ENCODE peak calls at places on chromosomes 4 and X, in six cellular contexts. One of them, this sample, is unnamed.

GRCh38 chrX:10813761-10814160 is 193.4 kb upstream of the MID1 start:
- DNase-seq in H1: no peak
- DNase-seq in IMR-90: no peak
- DNase-seq in neuronal stem cell: no peak
- DNase-seq in mesenchymal stem cell: no peak
- DNase-seq in H9: no peak
- DNase-seq in this sample: no peak

GRCh38 chrX:105837227-105837626 is 14.9 kb downstream of the NRK start:
- DNase-seq in H1: no peak
- DNase-seq in neuronal stem cell: no peak
- DNase-seq in H9: no peak
- DNase-seq in IMR-90: peak
- DNase-seq in mesenchymal stem cell: peak
- DNase-seq in this sample: no peak

GRCh38 chrX:47171996-47172395 is 21.6 kb upstream of the UBA1 start:
- DNase-seq in neuronal stem cell: no peak
- DNase-seq in mesenchymal stem cell: no peak
- DNase-seq in IMR-90: no peak
- DNase-seq in H1: no peak
- DNase-seq in H9: no peak
- DNase-seq in this sample: no peak

GRCh38 chr4:61070269-61070668 is 129.9 kb upstream of the ADGRL3 start:
- DNase-seq in IMR-90: no peak
- DNase-seq in H9: no peak
- DNase-seq in H1: no peak
- DNase-seq in mesenchymal stem cell: no peak
- DNase-seq in neuronal stem cell: no peak
- DNase-seq in this sample: no peak

GRCh38 chrX:154648931-154649863 is 4.2 kb downstream of the CTAG2 start:
- DNase-seq in H9: no peak
- DNase-seq in mesenchymal stem cell: no peak
- DNase-seq in H1: no peak
- DNase-seq in IMR-90: no peak
- DNase-seq in neuronal stem cell: no peak
- DNase-seq in this sample: peak

GRCh38 chrX:66016905-66017658 is 22.8 kb downstream of the VSIG4 start:
- DNase-seq in IMR-90: no peak
- DNase-seq in neuronal stem cell: no peak
- DNase-seq in H9: no peak
- DNase-seq in mesenchymal stem cell: no peak
- DNase-seq in H1: no peak
- DNase-seq in this sample: no peak

GRCh38 chr4:57193164-57193810 is 83.1 kb upstream of the IGFBP7 start:
- DNase-seq in H1: no peak
- DNase-seq in H9: no peak
- DNase-seq in IMR-90: no peak
- DNase-seq in neuronal stem cell: no peak
- DNase-seq in mesenchymal stem cell: no peak
- DNase-seq in this sample: peak

GRCh38 chr4:151117371-151117962 is 18.0 kb downstream of the RPS3A start:
- DNase-seq in H1: no peak
- DNase-seq in neuronal stem cell: peak
- DNase-seq in mesenchymal stem cell: peak
- DNase-seq in IMR-90: peak
- DNase-seq in H9: peak
- DNase-seq in this sample: peak

GRCh38 chrX:41333744-41333993 is 293 bp upstream of the DDX3X start:
- DNase-seq in mesenchymal stem cell: peak
- DNase-seq in H9: no peak
- DNase-seq in neuronal stem cell: peak
- DNase-seq in IMR-90: peak
- DNase-seq in H1: no peak
- DNase-seq in this sample: peak

GRCh38 chr4:3461515-3462291 is 1.4 kb upstream of the DOK7 start:
- DNase-seq in IMR-90: no peak
- DNase-seq in H9: no peak
- DNase-seq in mesenchymal stem cell: no peak
- DNase-seq in H1: no peak
- DNase-seq in neuronal stem cell: no peak
- DNase-seq in this sample: no peak

GRCh38 chr4:1216869-1217294 is 32.0 kb downstream of the CTBP1 start:
- DNase-seq in H1: no peak
- DNase-seq in IMR-90: no peak
- DNase-seq in mesenchymal stem cell: no peak
- DNase-seq in H9: no peak
- DNase-seq in neuronal stem cell: no peak
- DNase-seq in this sample: no peak

GRCh38 chr4:54333657-54334056 is 104.6 kb downstream of the PDGFRA start:
- DNase-seq in neuronal stem cell: no peak
- DNase-seq in mesenchymal stem cell: no peak
- DNase-seq in H1: no peak
- DNase-seq in IMR-90: no peak
- DNase-seq in H9: no peak
- DNase-seq in this sample: no peak

GRCh38 chrX:15911729-15912550 is 57.3 kb upstream of the AP1S2 start:
- DNase-seq in H1: no peak
- DNase-seq in neuronal stem cell: no peak
- DNase-seq in IMR-90: no peak
- DNase-seq in mesenchymal stem cell: no peak
- DNase-seq in H9: no peak
- DNase-seq in this sample: peak

GRCh38 chrX:109797311-109797975 is 64.4 kb upstream of the ACSL4 start:
- DNase-seq in H9: no peak
- DNase-seq in neuronal stem cell: no peak
- DNase-seq in mesenchymal stem cell: no peak
- DNase-seq in H1: no peak
- DNase-seq in IMR-90: no peak
- DNase-seq in this sample: peak

GRCh38 chr4:19883841-19884240 is 367.9 kb upstream of the SLIT2 start:
- DNase-seq in neuronal stem cell: no peak
- DNase-seq in IMR-90: peak
- DNase-seq in H9: no peak
- DNase-seq in mesenchymal stem cell: peak
- DNase-seq in H1: no peak
- DNase-seq in this sample: no peak

GRCh38 chr4:184396001-184396400 is 78.3 kb downstream of the IRF2 start:
- DNase-seq in neuronal stem cell: no peak
- DNase-seq in mesenchymal stem cell: peak
- DNase-seq in H1: no peak
- DNase-seq in IMR-90: no peak
- DNase-seq in H9: no peak
- DNase-seq in this sample: no peak

GRCh38 chr4:147578057-147578476 is 39.1 kb upstream of the TMEM184C start:
- DNase-seq in H9: no peak
- DNase-seq in neuronal stem cell: no peak
- DNase-seq in H1: no peak
- DNase-seq in IMR-90: peak
- DNase-seq in mesenchymal stem cell: peak
- DNase-seq in this sample: peak

GRCh38 chr4:149264093-149264733 is 551.4 kb downstream of the IQCM start:
- DNase-seq in H9: peak
- DNase-seq in H1: no peak
- DNase-seq in mesenchymal stem cell: peak
- DNase-seq in IMR-90: peak
- DNase-seq in neuronal stem cell: peak
- DNase-seq in this sample: peak

GRCh38 chr4:178881937-178882336 is 1439.7 kb upstream of the AGA start:
- DNase-seq in IMR-90: no peak
- DNase-seq in H9: no peak
- DNase-seq in H1: no peak
- DNase-seq in neuronal stem cell: no peak
- DNase-seq in mesenchymal stem cell: no peak
- DNase-seq in this sample: no peak

GRCh38 chr4:44806076-44806475 is 79.7 kb upstream of the GNPDA2 start:
- DNase-seq in H9: no peak
- DNase-seq in mesenchymal stem cell: no peak
- DNase-seq in IMR-90: no peak
- DNase-seq in H1: no peak
- DNase-seq in neuronal stem cell: no peak
- DNase-seq in this sample: no peak

GRCh38 chr4:17490575-17491059 is 21.3 kb downstream of the QDPR start:
- DNase-seq in H1: no peak
- DNase-seq in mesenchymal stem cell: no peak
- DNase-seq in neuronal stem cell: no peak
- DNase-seq in IMR-90: no peak
- DNase-seq in H9: no peak
- DNase-seq in this sample: no peak

GRCh38 chrX:24231169-24231568 is 81.6 kb downstream of the ZFX start:
- DNase-seq in neuronal stem cell: no peak
- DNase-seq in IMR-90: peak
- DNase-seq in H1: no peak
- DNase-seq in mesenchymal stem cell: peak
- DNase-seq in H9: no peak
- DNase-seq in this sample: no peak

GRCh38 chr4:71269241-71269640 is 69.6 kb upstream of the SLC4A4 start:
- DNase-seq in neuronal stem cell: no peak
- DNase-seq in IMR-90: no peak
- DNase-seq in mesenchymal stem cell: no peak
- DNase-seq in H9: no peak
- DNase-seq in H1: no peak
- DNase-seq in this sample: peak

GRCh38 chrX:13764765-13765164 is 30.2 kb downstream of the OFD1 start:
- DNase-seq in H1: no peak
- DNase-seq in H9: peak
- DNase-seq in neuronal stem cell: peak
- DNase-seq in mesenchymal stem cell: no peak
- DNase-seq in IMR-90: no peak
- DNase-seq in this sample: no peak

GRCh38 chr4:8086751-8087445 is 71.7 kb downstream of the ABLIM2 start:
- DNase-seq in mesenchymal stem cell: no peak
- DNase-seq in H9: no peak
- DNase-seq in neuronal stem cell: no peak
- DNase-seq in IMR-90: no peak
- DNase-seq in H1: no peak
- DNase-seq in this sample: no peak

GRCh38 chr4:141807073-141807472 is 170.7 kb downstream of the IL15 start:
- DNase-seq in neuronal stem cell: no peak
- DNase-seq in H9: no peak
- DNase-seq in IMR-90: peak
- DNase-seq in mesenchymal stem cell: peak
- DNase-seq in H1: no peak
- DNase-seq in this sample: no peak

GRCh38 chrX:137051978-137052640 is 18.3 kb upstream of the GPR101 start:
- DNase-seq in H9: peak
- DNase-seq in H1: no peak
- DNase-seq in mesenchymal stem cell: peak
- DNase-seq in IMR-90: peak
- DNase-seq in neuronal stem cell: peak
- DNase-seq in this sample: peak

GRCh38 chr4:140568507-140569306 is at the start of gene UCP1:
- DNase-seq in neuronal stem cell: peak
- DNase-seq in H1: no peak
- DNase-seq in mesenchymal stem cell: peak
- DNase-seq in H9: peak
- DNase-seq in IMR-90: no peak
- DNase-seq in this sample: no peak
- H3K23ac ChIP-seq in neuronal stem cell: peak
- H3K23ac ChIP-seq in H1: no peak
- H3K23ac ChIP-seq in mesenchymal stem cell: peak
- H3K23ac ChIP-seq in H9: no peak
- H3K23ac ChIP-seq in IMR-90: peak
- H3K23ac ChIP-seq in this sample: no peak

DNA sequence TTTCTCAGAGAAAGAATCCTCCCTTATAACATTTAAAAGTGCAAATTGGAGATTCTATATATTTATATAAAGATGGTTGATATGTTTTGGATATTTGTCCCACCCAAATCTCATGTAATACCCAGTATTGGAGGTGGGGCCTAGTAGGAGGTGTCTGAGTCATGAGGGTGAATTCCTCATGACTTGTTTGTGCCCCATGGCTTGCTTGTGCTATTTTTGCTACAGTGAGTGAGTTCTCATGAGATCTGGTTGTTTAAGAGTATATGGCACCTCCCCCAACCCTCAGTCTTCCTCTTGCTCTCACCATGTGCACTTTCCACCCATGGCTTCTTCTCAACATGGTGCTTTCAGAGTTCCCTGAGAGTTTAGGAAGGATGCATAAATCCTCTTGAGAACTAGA is 9.5 kb upstream of the ANKRD50 start:
- DNase-seq in H9: no peak
- DNase-seq in neuronal stem cell: no peak
- DNase-seq in mesenchymal stem cell: peak
- DNase-seq in IMR-90: peak
- DNase-seq in H1: no peak
- DNase-seq in this sample: no peak
- H4K91ac ChIP-seq in H9: no peak
- H4K91ac ChIP-seq in neuronal stem cell: no peak
- H4K91ac ChIP-seq in mesenchymal stem cell: no peak
- H4K91ac ChIP-seq in IMR-90: no peak
- H4K91ac ChIP-seq in H1: no peak
- H4K91ac ChIP-seq in this sample: no peak

DNA sequence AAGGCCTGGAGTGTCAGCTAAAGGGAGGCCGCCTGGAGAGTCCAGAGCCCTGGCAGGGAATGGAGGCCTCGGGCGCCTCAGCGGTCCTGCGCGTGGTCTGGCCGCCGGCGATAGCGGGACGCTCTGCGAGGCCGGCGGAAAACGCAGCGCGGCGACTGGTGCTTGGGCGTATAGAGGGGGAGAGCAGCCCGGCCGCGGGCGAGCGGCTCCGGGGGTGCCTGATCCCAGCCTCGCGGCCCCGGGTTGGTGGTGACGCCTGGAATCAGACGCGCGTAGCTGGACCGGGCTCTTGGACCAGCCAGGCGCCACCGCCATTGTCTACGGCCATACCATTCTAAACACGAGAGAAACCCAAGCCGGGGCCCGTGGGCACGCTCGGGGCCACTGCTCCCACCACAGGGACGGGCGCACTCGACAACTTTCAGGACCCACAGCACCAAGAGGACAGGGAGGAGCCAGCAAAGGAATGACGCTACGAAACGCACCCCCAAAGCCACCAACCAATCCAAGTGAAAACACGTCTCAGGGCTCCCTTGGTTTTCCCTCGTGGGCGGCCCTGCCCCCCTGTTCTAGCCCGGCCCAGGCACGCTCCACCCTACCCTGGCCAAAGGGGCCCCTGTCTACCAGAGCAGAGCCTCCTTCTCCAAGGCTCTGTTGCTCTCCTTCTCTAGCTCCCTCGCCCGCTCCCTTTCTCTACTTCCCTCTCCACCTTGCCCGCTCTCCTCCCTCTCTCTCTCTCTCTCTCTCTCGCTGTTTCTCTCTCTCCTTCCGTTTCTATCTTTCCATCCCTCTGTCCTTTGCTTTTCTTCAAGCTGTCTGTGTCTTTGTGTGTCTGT is 7.8 kb downstream of the FRG2 start:
- DNase-seq in mesenchymal stem cell: no peak
- DNase-seq in H9: peak
- DNase-seq in neuronal stem cell: no peak
- DNase-seq in IMR-90: no peak
- DNase-seq in H1: no peak
- DNase-seq in this sample: no peak
- H3K23ac ChIP-seq in mesenchymal stem cell: no peak
- H3K23ac ChIP-seq in H9: no peak
- H3K23ac ChIP-seq in neuronal stem cell: peak
- H3K23ac ChIP-seq in IMR-90: no peak
- H3K23ac ChIP-seq in H1: no peak
- H3K23ac ChIP-seq in this sample: no peak

DNA sequence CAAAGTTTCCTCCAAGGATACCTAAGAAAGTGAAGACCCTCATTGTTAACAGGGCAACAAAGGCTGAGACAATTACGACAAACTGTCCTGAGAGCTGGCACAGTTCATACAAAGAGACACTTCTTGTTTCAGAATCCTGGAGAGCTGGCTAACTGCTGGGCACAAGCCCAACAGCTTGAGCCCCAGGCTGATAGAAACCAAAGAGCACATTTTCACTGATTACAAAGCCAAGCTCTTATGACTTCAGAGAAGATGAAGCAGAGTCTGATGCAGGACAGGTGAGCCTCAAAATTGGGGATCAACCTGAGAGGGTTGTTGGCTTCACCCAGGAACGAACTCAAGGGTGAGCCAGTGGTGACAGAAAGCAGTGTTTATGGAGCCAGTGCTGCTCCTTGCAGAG is 183.9 kb downstream of the EVC2 start:
- DNase-seq in H1: no peak
- DNase-seq in neuronal stem cell: no peak
- DNase-seq in H9: no peak
- DNase-seq in mesenchymal stem cell: no peak
- DNase-seq in IMR-90: no peak
- DNase-seq in this sample: no peak
- H4K91ac ChIP-seq in H1: no peak
- H4K91ac ChIP-seq in neuronal stem cell: no peak
- H4K91ac ChIP-seq in H9: no peak
- H4K91ac ChIP-seq in mesenchymal stem cell: no peak
- H4K91ac ChIP-seq in IMR-90: no peak
- H4K91ac ChIP-seq in this sample: no peak